ENCODE peak calls at places on chromosome 7, in five cellular contexts. W, Z, Q, E and O are unnamed samples.

GRCh38 chr7:101608772-101609713 is 20.1 kb downstream of the MYL10 start:
- DNase-seq in W (no peak), Z (no peak), Q (no peak), E (no peak), O (no peak)

GRCh38 chr7:29937132-29937531 is 52.5 kb downstream of the SCRN1 start:
- DNase-seq in W (no peak), Z (no peak), Q (no peak), E (no peak), O (no peak)

GRCh38 chr7:22990588-22990949 is 23.4 kb downstream of the HYCC1 start:
- DNase-seq in W (no peak), Z (peak), Q (no peak), E (no peak), O (peak)

GRCh38 chr7:157485361-157485831 is 148.6 kb downstream of the DNAJB6 start:
- DNase-seq in W (no peak), Z (no peak), Q (no peak), E (no peak), O (no peak)

GRCh38 chr7:29343379-29343778 is 148.8 kb downstream of the CHN2 start:
- DNase-seq in W (no peak), Z (no peak), Q (no peak), E (no peak), O (no peak)

GRCh38 chr7:23410446-23411183 is 59.7 kb downstream of the IGF2BP3 start:
- DNase-seq in W (no peak), Z (no peak), Q (no peak), E (no peak), O (no peak)

GRCh38 chr7:30027065-30027456 is 559 bp upstream of the FKBP14 start:
- DNase-seq in W (no peak), Z (peak), Q (peak), E (no peak), O (peak)

GRCh38 chr7:2157473-2158279 is 75.1 kb downstream of the MAD1L1 start:
- DNase-seq in W (no peak), Z (peak), Q (no peak), E (peak), O (peak)

GRCh38 chr7:47949703-47950102 is 1.4 kb upstream of the PKD1L1 start:
- DNase-seq in W (no peak), Z (no peak), Q (no peak), E (no peak), O (no peak)

GRCh38 chr7:128827248-128827958 is 2.8 kb upstream of the FLNC start:
- DNase-seq in W (no peak), Z (peak), Q (no peak), E (peak), O (peak)

GRCh38 chr7:139355320-139355719 is 4.4 kb upstream of the LUC7L2 start:
- DNase-seq in W (no peak), Z (no peak), Q (no peak), E (no peak), O (no peak)

GRCh38 chr7:27889800-27890199 is 149.8 kb downstream of the TAX1BP1 start:
- DNase-seq in W (no peak), Z (no peak), Q (no peak), E (no peak), O (no peak)

GRCh38 chr7:2478387-2478760 is 2.2 kb upstream of the GRIFIN start:
- DNase-seq in W (no peak), Z (peak), Q (no peak), E (no peak), O (peak)

GRCh38 chr7:85840532-85840931 is 653.7 kb upstream of the SEMA3D start:
- DNase-seq in W (no peak), Z (peak), Q (no peak), E (no peak), O (no peak)

GRCh38 chr7:134104166-134104565 is 23.0 kb upstream of the LRGUK start:
- DNase-seq in W (no peak), Z (no peak), Q (no peak), E (no peak), O (no peak)

GRCh38 chr7:12638851-12639467 is 48.5 kb upstream of the ARL4A start:
- DNase-seq in W (no peak), Z (peak), Q (no peak), E (no peak), O (no peak)

GRCh38 chr7:5692845-5693278 is 88.6 kb downstream of the RNF216 start:
- DNase-seq in W (no peak), Z (peak), Q (no peak), E (no peak), O (no peak)

GRCh38 chr7:55254242-55254595 is 110.9 kb upstream of the LANCL2 start:
- DNase-seq in W (no peak), Z (no peak), Q (no peak), E (no peak), O (no peak)

GRCh38 chr7:1114505-1114904 is 26.6 kb downstream of the GPER1 start:
- DNase-seq in W (no peak), Z (no peak), Q (no peak), E (no peak), O (no peak)

GRCh38 chr7:5492249-5493020 is 68.8 kb upstream of the TNRC18 start:
- DNase-seq in W (no peak), Z (no peak), Q (no peak), E (peak), O (no peak)

GRCh38 chr7:32958046-32959025 is 1.1 kb downstream of the FKBP9 start:
- DNase-seq in W (no peak), Z (peak), Q (no peak), E (peak), O (no peak)